ENCODE peak calls at places on chromosomes 7 and 10, in four cellular contexts. L, P, J and G are unnamed samples.

GRCh38 chr10:70761727-70762350 is 23.3 kb downstream of the TBATA start:
- DNase-seq in L (no peak), P (no peak), J (no peak), G (no peak)

GRCh38 chr10:52212062-52212461 is 102.0 kb upstream of the DKK1 start:
- DNase-seq in L (peak; percentile 58), P (peak; percentile 26), J (no peak), G (no peak)

GRCh38 chr7:44187636-44188416 is 1.4 kb downstream of the GCK start:
- DNase-seq in L (no peak), P (no peak), J (no peak), G (no peak)

GRCh38 chr10:6279540-6280267 is 77.0 kb downstream of the PFKFB3 start:
- DNase-seq in L (peak; percentile 74), P (peak; percentile 63), J (no peak), G (no peak)

GRCh38 chr10:15387021-15387420 is 15.9 kb upstream of the FAM171A1 start:
- DNase-seq in L (no peak), P (no peak), J (no peak), G (no peak)

GRCh38 chr10:96999337-96999736 is 167.2 kb downstream of the LCOR start:
- DNase-seq in L (no peak), P (no peak), J (no peak), G (no peak)

GRCh38 chr7:83347836-83348482 is 185.3 kb upstream of the PCLO start:
- DNase-seq in L (peak; percentile 79), P (no peak), J (no peak), G (no peak)

GRCh38 chr7:371779-372545 is 82.0 kb downstream of the FOXL3 start:
- DNase-seq in L (peak; percentile 16), P (no peak), J (no peak), G (no peak)

GRCh38 chr7:65951837-65952578 is 30.0 kb downstream of the GUSB start:
- DNase-seq in L (peak; percentile 7), P (no peak), J (no peak), G (no peak)

GRCh38 chr7:96949766-96950165 is 55.6 kb upstream of the DLX6 start:
- DNase-seq in L (peak; percentile 4), P (no peak), J (no peak), G (no peak)

GRCh38 chr10:11154333-11154732 is 136.7 kb downstream of the CELF2 start:
- DNase-seq in L (no peak), P (no peak), J (no peak), G (no peak)

GRCh38 chr7:94941844-94942632 is 34.6 kb downstream of the PPP1R9A start:
- DNase-seq in L (no peak), P (no peak), J (no peak), G (no peak)

GRCh38 chr10:19930936-19931859 is 115.0 kb downstream of the PLXDC2 start:
- DNase-seq in L (peak; percentile 59), P (peak; percentile 24), J (no peak), G (peak; percentile 19)

GRCh38 chr10:29239569-29240472 is 49.0 kb upstream of the LYZL1 start:
- DNase-seq in L (peak; percentile 32), P (peak; percentile 83), J (no peak), G (peak; percentile 3)

GRCh38 chr10:132518572-132519381 is 18.8 kb upstream of the INPP5A start:
- DNase-seq in L (no peak), P (peak; percentile 91), J (no peak), G (no peak)

GRCh38 chr7:107588529-107589130 is 8.6 kb downstream of the BCAP29 start:
- DNase-seq in L (no peak), P (no peak), J (no peak), G (no peak)

GRCh38 chr7:152354061-152354460 is 81.7 kb downstream of the KMT2C start:
- DNase-seq in L (peak; percentile 64), P (no peak), J (no peak), G (no peak)

GRCh38 chr7:128167316-128167691 is 73.8 kb upstream of the LEP start:
- DNase-seq in L (peak; percentile 82), P (peak; percentile 72), J (no peak), G (no peak)

GRCh38 chr7:93249749-93250148 is 17.6 kb downstream of the VPS50 start:
- DNase-seq in L (peak; percentile 20), P (peak; percentile 47), J (no peak), G (no peak)

GRCh38 chr10:128078136-128078969 is 47.9 kb downstream of the MKI67 start:
- DNase-seq in L (peak; percentile 66), P (peak; percentile 77), J (peak; percentile 49), G (peak; percentile 37)

GRCh38 chr7:141975806-141976523 is 2.4 kb upstream of the TAS2R38 start:
- DNase-seq in L (peak; percentile 80), P (peak; percentile 95), J (peak; percentile 87), G (peak; percentile 71)

GRCh38 chr10:121873236-121873635 is 54.6 kb downstream of the ATE1 start:
- DNase-seq in L (no peak), P (no peak), J (no peak), G (no peak)

GRCh38 chr10:112374724-112375541 is 1.0 kb downstream of the ACSL5 start:
- DNase-seq in L (peak; percentile 22), P (no peak), J (peak; percentile 23), G (peak; percentile 51)

GRCh38 chr7:149284850-149285580 is 23.0 kb downstream of the ZNF783 start:
- DNase-seq in L (peak; percentile 93), P (peak; percentile 98), J (peak; percentile 100), G (peak; percentile 97)

GRCh38 chr10:97886264-97886663 is 36.6 kb downstream of the GOLGA7B start:
- DNase-seq in L (no peak), P (no peak), J (no peak), G (no peak)

GRCh38 chr7:159097661-159098423 is 46.8 kb downstream of the VIPR2 start:
- DNase-seq in L (no peak), P (no peak), J (no peak), G (no peak)

GRCh38 chr10:104128214-104128613 is 6.2 kb downstream of the SFR1 start:
- DNase-seq in L (peak; percentile 30), P (no peak), J (no peak), G (no peak)

DNA sequence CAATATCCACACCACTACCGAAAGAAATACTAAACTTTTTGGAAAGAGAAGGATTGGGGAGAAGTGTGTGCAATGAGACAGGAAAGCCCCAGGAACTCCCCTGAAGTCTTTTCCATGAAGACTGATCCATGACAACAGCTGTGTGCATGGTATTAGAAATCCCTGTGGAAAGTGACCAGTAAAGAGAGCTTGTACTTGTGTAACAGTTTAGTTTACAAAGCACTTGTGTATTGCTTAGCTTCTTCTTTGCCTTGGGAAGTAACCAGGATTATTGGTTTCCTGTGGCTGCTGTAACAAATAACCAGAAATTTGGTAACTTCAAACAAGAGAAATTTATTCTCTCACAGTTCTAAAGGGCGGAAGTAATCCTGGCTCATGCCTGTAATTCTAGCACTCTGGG is 18.8 kb downstream of the TFAM start:
- DNase-seq in L (no peak), P (no peak), J (no peak), G (no peak)
- H3K4me1 ChIP-seq in L (peaks cover 9% of the 10 kb centered on the region), P (no peaks in the 10 kb centered on the region), J (no peaks in the 10 kb centered on the region), G (no peaks in the 10 kb centered on the region)

DNA sequence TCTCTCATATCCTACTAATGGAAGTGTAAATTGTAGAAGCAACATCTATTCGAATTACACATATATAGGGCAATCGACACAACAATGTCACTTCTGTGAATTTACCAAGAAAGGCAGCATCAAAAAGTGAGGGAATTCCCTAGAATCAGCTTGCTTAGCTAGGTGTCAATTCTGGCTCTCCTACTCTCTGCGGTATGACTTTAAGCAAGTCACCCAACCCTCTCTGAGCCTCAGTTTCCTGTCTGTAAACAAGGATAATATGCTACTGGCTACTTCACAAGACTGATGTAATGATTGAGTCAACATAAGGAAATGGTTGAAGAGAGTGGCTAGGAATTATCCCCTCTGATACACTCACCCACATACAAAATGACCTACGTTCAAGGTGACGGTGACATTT is 19.4 kb downstream of the CCDC6 start:
- DNase-seq in L (no peak), P (no peak), J (no peak), G (no peak)
- H4K20me1 ChIP-seq in L (peaks cover 5% of the 10 kb centered on the region), P (peaks cover 56% of the 10 kb centered on the region), J (peaks cover 4% of the 10 kb centered on the region), G (peaks cover 75% of the 10 kb centered on the region)

GRCh38 chr10:118764195-118764594 is 9.4 kb upstream of the CACUL1 start:
- DNase-seq in L (peak; percentile 15), P (no peak), J (no peak), G (no peak)

GRCh38 chr10:118763202-118763988 is 8.6 kb upstream of the CACUL1 start:
- DNase-seq in L (peak; percentile 12), P (no peak), J (no peak), G (no peak)

GRCh38 chr10:118768041-118768933 is 13.5 kb upstream of the CACUL1 start:
- DNase-seq in L (no peak), P (no peak), J (no peak), G (no peak)

GRCh38 chr10:118769898-118770600 is 15.3 kb upstream of the CACUL1 start:
- DNase-seq in L (no peak), P (no peak), J (no peak), G (no peak)

GRCh38 chr10:118767297-118768040 is 12.7 kb upstream of the CACUL1 start:
- DNase-seq in L (no peak), P (no peak), J (no peak), G (no peak)
- TF ChIP-seq EZH2phosphoT487 in L (no peak), P (no peak), J (no peak), G (no peak)

DNA sequence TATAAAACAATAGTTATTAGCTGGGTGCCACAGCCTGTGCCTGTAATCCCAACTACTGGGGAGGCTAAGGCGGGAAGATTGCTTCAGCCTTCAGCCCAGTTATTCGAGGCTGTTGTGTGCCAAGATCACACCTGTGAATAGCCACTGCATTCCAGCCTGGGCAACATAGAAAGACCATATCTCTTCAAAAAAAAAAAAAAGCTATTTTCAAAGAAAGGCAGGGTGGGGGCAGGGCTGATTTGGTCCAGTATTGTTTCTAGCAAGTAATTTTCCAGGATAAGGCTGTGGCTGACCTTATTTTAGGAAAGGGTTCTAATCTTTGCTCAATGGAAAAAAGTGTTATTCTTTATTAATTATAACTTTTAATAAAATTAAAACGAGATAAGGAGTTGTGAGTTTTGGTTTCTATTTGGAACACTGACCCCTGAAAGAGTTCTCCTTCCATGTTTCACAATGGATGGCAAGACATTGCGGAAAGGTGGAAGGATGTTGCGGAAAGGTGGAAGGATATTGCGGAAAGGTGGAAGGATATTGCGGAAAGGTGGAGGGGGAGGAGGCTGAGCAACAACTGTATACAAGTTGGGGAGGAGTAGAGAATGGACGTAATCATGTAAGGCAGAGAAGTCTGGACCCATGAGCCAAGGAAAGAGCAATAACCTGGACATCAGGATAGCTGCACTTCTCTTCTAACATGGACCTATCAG is 1.5 kb upstream of the C1GALT1 start:
- DNase-seq in L (no peak), P (no peak), J (no peak), G (no peak)
- H3K4me1 ChIP-seq in L (peaks cover 51% of the 10 kb centered on the region), P (peaks cover 38% of the 10 kb centered on the region), J (peaks cover 20% of the 10 kb centered on the region), G (peaks cover 26% of the 10 kb centered on the region)

DNA sequence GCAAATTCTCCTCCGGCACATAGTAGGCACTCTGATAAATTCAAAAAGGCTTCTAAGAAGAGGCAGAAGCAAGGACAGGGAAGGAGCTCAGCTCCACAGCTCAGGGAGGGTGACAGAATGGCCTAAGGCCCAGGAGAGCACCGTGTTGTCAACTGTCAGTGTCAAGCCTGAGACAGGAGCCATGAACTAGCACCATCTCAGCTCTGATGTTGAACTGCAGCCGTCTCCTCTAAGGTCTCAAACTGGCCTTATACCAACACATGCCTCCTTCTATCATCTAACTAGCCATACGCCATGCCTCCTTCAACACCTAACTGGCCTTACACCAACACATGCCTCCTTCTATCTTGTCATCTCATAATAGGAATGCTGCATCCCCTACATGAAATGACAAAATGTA is 73.0 kb downstream of the IGF2BP3 start:
- DNase-seq in L (no peak), P (no peak), J (no peak), G (no peak)
- H4K20me1 ChIP-seq in L (no peaks in the 10 kb centered on the region), P (peaks cover 67% of the 10 kb centered on the region), J (no peaks in the 10 kb centered on the region), G (no peaks in the 10 kb centered on the region)